ENCODE peak calls at places on chromosomes 7 and 10, in four cellular contexts. One of them, this sample, is unnamed.

GRCh38 chr10:112000466-112000865 is 183.1 kb downstream of the GPAM start:
- DNase-seq in foreskin keratinocyte: no peak
- DNase-seq in WTC11: no peak
- DNase-seq in bronchial epithelial cell: no peak
- DNase-seq in this sample: no peak

GRCh38 chr10:120810298-120810697 is 40.9 kb upstream of the WDR11 start:
- DNase-seq in foreskin keratinocyte: no peak
- DNase-seq in WTC11: no peak
- DNase-seq in bronchial epithelial cell: no peak
- DNase-seq in this sample: no peak

GRCh38 chr7:66250711-66251110 is 45.6 kb downstream of the TPST1 start:
- DNase-seq in foreskin keratinocyte: peak
- DNase-seq in WTC11: no peak
- DNase-seq in bronchial epithelial cell: peak
- DNase-seq in this sample: no peak

GRCh38 chr7:45594780-45595535 is 20.8 kb downstream of the ADCY1 start:
- DNase-seq in foreskin keratinocyte: no peak
- DNase-seq in WTC11: no peak
- DNase-seq in bronchial epithelial cell: no peak
- DNase-seq in this sample: no peak

GRCh38 chr10:132963430-132963960 is 21.1 kb upstream of the CFAP46 start:
- DNase-seq in foreskin keratinocyte: no peak
- DNase-seq in WTC11: no peak
- DNase-seq in bronchial epithelial cell: no peak
- DNase-seq in this sample: no peak

GRCh38 chr7:98869001-98869373 is 827 bp downstream of the TMEM130 start:
- DNase-seq in foreskin keratinocyte: no peak
- DNase-seq in WTC11: no peak
- DNase-seq in bronchial epithelial cell: no peak
- DNase-seq in this sample: no peak

GRCh38 chr7:129525225-129525862 is 23.0 kb downstream of the SMKR1 start:
- DNase-seq in foreskin keratinocyte: no peak
- DNase-seq in WTC11: no peak
- DNase-seq in bronchial epithelial cell: no peak
- DNase-seq in this sample: no peak

GRCh38 chr10:128451879-128452278 is 325.7 kb upstream of the MKI67 start:
- DNase-seq in foreskin keratinocyte: no peak
- DNase-seq in WTC11: no peak
- DNase-seq in bronchial epithelial cell: no peak
- DNase-seq in this sample: no peak

GRCh38 chr10:101441539-101442455 is 87.8 kb downstream of the BTRC start:
- DNase-seq in foreskin keratinocyte: peak
- DNase-seq in WTC11: peak
- DNase-seq in bronchial epithelial cell: peak
- DNase-seq in this sample: no peak

GRCh38 chr10:73908853-73909611 is 1.9 kb upstream of the PLAU start:
- DNase-seq in foreskin keratinocyte: peak
- DNase-seq in WTC11: no peak
- DNase-seq in bronchial epithelial cell: peak
- DNase-seq in this sample: no peak

GRCh38 chr10:131435760-131436448 is 124.4 kb upstream of the TCERG1L start:
- DNase-seq in foreskin keratinocyte: no peak
- DNase-seq in WTC11: no peak
- DNase-seq in bronchial epithelial cell: no peak
- DNase-seq in this sample: no peak

GRCh38 chr10:96257944-96258343 is 13.4 kb downstream of the BLNK start:
- DNase-seq in foreskin keratinocyte: no peak
- DNase-seq in WTC11: no peak
- DNase-seq in bronchial epithelial cell: no peak
- DNase-seq in this sample: no peak

GRCh38 chr7:139889186-139889871 is 60.3 kb downstream of the TBXAS1 start:
- DNase-seq in foreskin keratinocyte: peak
- DNase-seq in WTC11: no peak
- DNase-seq in bronchial epithelial cell: peak
- DNase-seq in this sample: no peak
- TF ChIP-seq CTCF in foreskin keratinocyte: peak
- TF ChIP-seq CTCF in WTC11: no peak
- TF ChIP-seq CTCF in bronchial epithelial cell: no peak
- TF ChIP-seq CTCF in this sample: no peak

GRCh38 chr7:95427123-95427522 is 7.7 kb downstream of the PON2 start:
- DNase-seq in foreskin keratinocyte: no peak
- DNase-seq in WTC11: no peak
- DNase-seq in bronchial epithelial cell: no peak
- DNase-seq in this sample: no peak
- TF ChIP-seq CTCF in foreskin keratinocyte: no peak
- TF ChIP-seq CTCF in WTC11: no peak
- TF ChIP-seq CTCF in bronchial epithelial cell: no peak
- TF ChIP-seq CTCF in this sample: no peak

DNA sequence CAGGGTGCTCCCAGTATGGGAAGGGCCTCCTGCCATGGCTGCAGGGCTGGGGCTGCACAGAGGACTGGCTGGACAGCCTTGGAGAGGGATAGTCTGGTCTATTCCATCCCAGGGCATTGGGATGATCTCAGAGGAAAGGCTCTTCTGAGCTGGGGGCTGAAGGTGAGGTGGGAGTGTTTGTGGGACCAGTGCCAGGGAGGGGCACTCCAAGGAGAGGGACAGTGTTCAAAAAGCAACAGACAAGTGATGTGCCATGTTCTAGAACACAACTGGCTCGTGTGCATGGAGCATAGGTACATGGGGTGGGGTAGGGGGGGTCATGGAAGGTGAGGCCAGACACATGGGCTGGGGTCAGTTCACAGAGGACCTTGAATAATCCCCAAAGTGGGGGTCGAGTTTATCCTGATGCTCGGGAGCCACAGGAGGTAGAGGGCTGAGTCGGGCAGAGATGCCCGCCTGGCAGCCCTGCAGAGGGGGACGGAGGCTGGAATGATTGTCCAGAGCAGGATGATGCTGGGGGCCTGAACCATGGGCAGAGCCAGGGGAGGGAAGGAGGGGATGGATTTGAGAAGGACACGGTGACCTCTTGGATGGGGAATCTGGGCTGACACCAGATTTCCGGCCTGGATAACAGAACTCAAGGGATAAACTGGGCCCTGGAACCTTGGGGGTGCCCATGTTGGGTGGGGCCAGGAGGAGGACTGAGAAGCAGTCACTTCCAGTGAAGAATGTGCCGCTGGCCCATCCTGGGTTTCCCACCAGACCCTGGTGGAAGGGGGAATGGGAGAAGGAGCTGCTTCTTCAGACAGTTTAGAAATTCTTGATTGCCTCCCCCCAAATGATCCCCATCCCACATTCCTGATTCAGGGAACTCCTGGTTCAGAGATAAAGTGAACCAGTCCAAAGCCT is 50.4 kb downstream of the NEURL1 start:
- DNase-seq in foreskin keratinocyte: no peak
- DNase-seq in WTC11: no peak
- DNase-seq in bronchial epithelial cell: no peak
- DNase-seq in this sample: no peak
- TF ChIP-seq CTCF in foreskin keratinocyte: no peak
- TF ChIP-seq CTCF in WTC11: no peak
- TF ChIP-seq CTCF in bronchial epithelial cell: no peak
- TF ChIP-seq CTCF in this sample: no peak

GRCh38 chr7:43308913-43309789 is 196.7 kb downstream of the HECW1 start:
- DNase-seq in foreskin keratinocyte: no peak
- DNase-seq in WTC11: no peak
- DNase-seq in bronchial epithelial cell: no peak
- DNase-seq in this sample: no peak
- TF ChIP-seq CTCF in foreskin keratinocyte: no peak
- TF ChIP-seq CTCF in WTC11: no peak
- TF ChIP-seq CTCF in bronchial epithelial cell: no peak
- TF ChIP-seq CTCF in this sample: no peak

DNA sequence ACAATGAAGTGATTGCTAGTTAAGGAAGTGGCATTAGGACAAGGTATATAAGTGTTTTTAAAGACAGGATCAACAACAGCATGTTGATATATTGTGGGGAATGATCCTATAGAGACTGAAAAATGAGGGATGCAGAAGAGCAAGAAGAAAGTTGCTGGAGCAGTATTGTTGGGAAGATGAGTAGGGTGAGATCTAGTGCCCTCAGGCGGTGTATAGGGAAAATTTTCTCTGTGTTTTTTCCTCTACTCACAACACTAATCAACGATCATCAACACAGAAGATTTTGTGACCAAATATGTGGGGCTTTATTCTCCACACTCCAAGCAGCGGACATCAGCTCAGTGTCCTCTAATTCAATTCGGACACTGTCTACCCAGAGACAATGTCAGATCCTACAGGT is 9.6 kb upstream of the PTTG1IP2 start:
- DNase-seq in foreskin keratinocyte: no peak
- DNase-seq in WTC11: no peak
- DNase-seq in bronchial epithelial cell: no peak
- DNase-seq in this sample: no peak
- TF ChIP-seq CTCF in foreskin keratinocyte: peak
- TF ChIP-seq CTCF in WTC11: no peak
- TF ChIP-seq CTCF in bronchial epithelial cell: no peak
- TF ChIP-seq CTCF in this sample: no peak

DNA sequence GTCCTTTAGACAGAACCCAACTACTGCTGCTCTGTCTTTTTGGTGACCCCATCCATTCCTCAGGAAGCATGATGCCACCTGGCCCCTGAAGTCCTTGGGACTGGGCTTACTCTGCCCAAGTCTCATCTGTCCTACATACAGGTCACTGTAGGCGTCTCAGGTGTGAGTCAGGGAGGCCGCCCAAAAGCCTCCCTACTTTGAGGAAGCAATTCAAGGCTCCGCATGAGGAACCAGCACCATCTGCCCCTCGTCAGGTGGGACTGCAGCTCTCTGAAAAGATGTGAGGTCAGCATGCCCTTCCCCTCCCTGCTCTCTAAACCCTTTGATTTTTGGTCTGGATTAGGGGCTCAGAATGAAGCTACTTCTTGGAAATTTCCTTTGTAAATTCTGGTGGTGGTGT is 354.8 kb downstream of the CXCL12 start:
- DNase-seq in foreskin keratinocyte: no peak
- DNase-seq in WTC11: peak
- DNase-seq in bronchial epithelial cell: no peak
- DNase-seq in this sample: no peak
- TF ChIP-seq CTCF in foreskin keratinocyte: peak
- TF ChIP-seq CTCF in WTC11: no peak
- TF ChIP-seq CTCF in bronchial epithelial cell: no peak
- TF ChIP-seq CTCF in this sample: no peak

GRCh38 chr10:79158402-79159097 is 89.8 kb downstream of the ZMIZ1 start:
- DNase-seq in foreskin keratinocyte: no peak
- DNase-seq in WTC11: peak
- DNase-seq in bronchial epithelial cell: no peak
- DNase-seq in this sample: no peak

GRCh38 chr10:79159785-79160184 is 91.0 kb downstream of the ZMIZ1 start:
- DNase-seq in foreskin keratinocyte: no peak
- DNase-seq in WTC11: no peak
- DNase-seq in bronchial epithelial cell: no peak
- DNase-seq in this sample: no peak

GRCh38 chr10:79160191-79160590 is 91.4 kb downstream of the ZMIZ1 start:
- DNase-seq in foreskin keratinocyte: no peak
- DNase-seq in WTC11: no peak
- DNase-seq in bronchial epithelial cell: no peak
- DNase-seq in this sample: no peak

GRCh38 chr10:79158004-79158340 is 89.2 kb downstream of the ZMIZ1 start:
- DNase-seq in foreskin keratinocyte: no peak
- DNase-seq in WTC11: no peak
- DNase-seq in bronchial epithelial cell: no peak
- DNase-seq in this sample: no peak

GRCh38 chr10:79159141-79159619 is 90.4 kb downstream of the ZMIZ1 start:
- DNase-seq in foreskin keratinocyte: no peak
- DNase-seq in WTC11: no peak
- DNase-seq in bronchial epithelial cell: no peak
- DNase-seq in this sample: no peak
- TF ChIP-seq CTCF in foreskin keratinocyte: no peak
- TF ChIP-seq CTCF in WTC11: no peak
- TF ChIP-seq CTCF in bronchial epithelial cell: no peak
- TF ChIP-seq CTCF in this sample: no peak

GRCh38 chr7:55174856-55175255 is 156.0 kb downstream of the EGFR start:
- DNase-seq in foreskin keratinocyte: no peak
- DNase-seq in WTC11: no peak
- DNase-seq in bronchial epithelial cell: no peak
- DNase-seq in this sample: no peak

GRCh38 chr7:55174456-55174855 is 155.6 kb downstream of the EGFR start:
- DNase-seq in foreskin keratinocyte: no peak
- DNase-seq in WTC11: no peak
- DNase-seq in bronchial epithelial cell: no peak
- DNase-seq in this sample: no peak

GRCh38 chr7:55172161-55172560 is 153.3 kb downstream of the EGFR start:
- DNase-seq in foreskin keratinocyte: no peak
- DNase-seq in WTC11: no peak
- DNase-seq in bronchial epithelial cell: peak
- DNase-seq in this sample: no peak

GRCh38 chr7:55172881-55173609 is 154.2 kb downstream of the EGFR start:
- DNase-seq in foreskin keratinocyte: no peak
- DNase-seq in WTC11: no peak
- DNase-seq in bronchial epithelial cell: peak
- DNase-seq in this sample: no peak

DNA sequence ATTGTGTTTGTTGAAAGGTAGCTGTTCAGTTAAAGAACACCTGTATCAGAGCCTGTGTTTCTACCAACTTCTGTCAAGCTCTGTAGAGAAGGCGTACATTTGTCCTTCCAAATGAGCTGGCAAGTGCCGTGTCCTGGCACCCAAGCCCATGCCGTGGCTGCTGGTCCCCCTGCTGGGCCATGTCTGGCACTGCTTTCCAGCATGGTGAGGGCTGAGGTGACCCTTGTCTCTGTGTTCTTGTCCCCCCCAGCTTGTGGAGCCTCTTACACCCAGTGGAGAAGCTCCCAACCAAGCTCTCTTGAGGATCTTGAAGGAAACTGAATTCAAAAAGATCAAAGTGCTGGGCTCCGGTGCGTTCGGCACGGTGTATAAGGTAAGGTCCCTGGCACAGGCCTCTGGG is 154.9 kb downstream of the EGFR start:
- DNase-seq in foreskin keratinocyte: no peak
- DNase-seq in WTC11: no peak
- DNase-seq in bronchial epithelial cell: no peak
- DNase-seq in this sample: no peak
- TF ChIP-seq CTCF in foreskin keratinocyte: peak
- TF ChIP-seq CTCF in WTC11: no peak
- TF ChIP-seq CTCF in bronchial epithelial cell: no peak
- TF ChIP-seq CTCF in this sample: no peak

DNA sequence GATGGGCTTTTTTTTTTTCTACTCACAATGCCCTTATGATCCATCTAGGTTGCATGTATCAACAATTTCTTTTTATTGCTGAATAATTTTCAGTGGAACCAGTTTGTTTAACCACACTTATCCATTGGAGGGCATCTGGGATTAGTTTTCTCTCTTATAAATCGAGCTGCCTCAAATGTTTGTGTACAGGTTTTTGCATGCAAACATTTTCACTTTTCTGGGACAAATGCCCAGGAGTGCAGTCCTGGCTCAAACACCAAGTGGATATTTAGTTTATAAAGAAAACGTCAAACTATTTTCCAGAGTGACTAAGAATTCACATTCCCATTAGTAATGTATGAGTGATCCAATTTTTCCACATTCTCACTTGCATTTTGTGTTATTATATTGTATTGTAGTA is 313.4 kb downstream of the CXCL12 start:
- DNase-seq in foreskin keratinocyte: peak
- DNase-seq in WTC11: no peak
- DNase-seq in bronchial epithelial cell: no peak
- DNase-seq in this sample: no peak
- TF ChIP-seq CTCF in foreskin keratinocyte: no peak
- TF ChIP-seq CTCF in WTC11: no peak
- TF ChIP-seq CTCF in bronchial epithelial cell: no peak
- TF ChIP-seq CTCF in this sample: no peak

GRCh38 chr7:135414850-135415439 is 95.0 kb downstream of the CNOT4 start:
- DNase-seq in foreskin keratinocyte: peak
- DNase-seq in WTC11: peak
- DNase-seq in bronchial epithelial cell: peak
- DNase-seq in this sample: no peak
- TF ChIP-seq CTCF in foreskin keratinocyte: peak
- TF ChIP-seq CTCF in WTC11: peak
- TF ChIP-seq CTCF in bronchial epithelial cell: peak
- TF ChIP-seq CTCF in this sample: no peak

This sample was measured in omental fat pad.